ENCODE peak calls at places on chromosomes 3 and 15, in four cellular contexts. G, I, O and P are unnamed samples.

GRCh38 chr3:108953210-108953609 is 469 bp downstream of the GUCA1C start:
- DNase-seq in G (no peak), I (no peak), O (no peak), P (no peak)

GRCh38 chr15:94239474-94239873 is 8.1 kb downstream of the MCTP2 start:
- DNase-seq in G (no peak), I (no peak), O (no peak), P (no peak)

GRCh38 chr15:101804941-101805340 is 1.6 kb downstream of the OR4F6 start:
- DNase-seq in G (no peak), I (no peak), O (no peak), P (no peak)

GRCh38 chr15:63086967-63087366 is 34.7 kb upstream of the LACTB start:
- DNase-seq in G (no peak), I (no peak), O (no peak), P (no peak)

GRCh38 chr3:193134895-193135294 is 106.1 kb upstream of the PLAAT1 start:
- DNase-seq in G (no peak), I (no peak), O (no peak), P (no peak)

GRCh38 chr15:100703032-100703578 is 100.7 kb downstream of the ASB7 start:
- DNase-seq in G (peak; percentile 72), I (no peak), O (no peak), P (peak; percentile 75)

GRCh38 chr3:128358156-128358895 is 108.4 kb downstream of the DNAJB8 start:
- DNase-seq in G (no peak), I (no peak), O (no peak), P (no peak)

GRCh38 chr15:71596672-71597071 is 213.7 kb upstream of the NR2E3 start:
- DNase-seq in G (no peak), I (no peak), O (no peak), P (no peak)

GRCh38 chr15:40093224-40093842 is 15.3 kb downstream of the BMF start:
- DNase-seq in G (no peak), I (no peak), O (no peak), P (no peak)

GRCh38 chr15:70356919-70357318 is 259.2 kb upstream of the TLE3 start:
- DNase-seq in G (no peak), I (no peak), O (no peak), P (no peak)

GRCh38 chr3:132781922-132782321 is 59.7 kb upstream of the NPHP3 start:
- DNase-seq in G (no peak), I (no peak), O (no peak), P (no peak)

GRCh38 chr3:3689601-3690375 is 109.4 kb upstream of the LRRN1 start:
- DNase-seq in G (no peak), I (no peak), O (no peak), P (no peak)

GRCh38 chr3:128082545-128082944 is 30.3 kb downstream of the SEC61A1 start:
- DNase-seq in G (no peak), I (no peak), O (no peak), P (no peak)

GRCh38 chr15:31047437-31047836 is 54.1 kb downstream of the TRPM1 start:
- DNase-seq in G (no peak), I (no peak), O (no peak), P (no peak)

GRCh38 chr15:67104453-67104852 is 39.1 kb downstream of the SMAD3 start:
- DNase-seq in G (no peak), I (no peak), O (peak; percentile 40), P (no peak)

GRCh38 chr3:73401616-73402265 is 223.0 kb downstream of the PDZRN3 start:
- DNase-seq in G (no peak), I (no peak), O (no peak), P (no peak)

GRCh38 chr3:14461748-14462324 is 59.4 kb downstream of the SLC6A6 start:
- DNase-seq in G (peak; percentile 61), I (no peak), O (peak; percentile 86), P (peak; percentile 80)

GRCh38 chr15:95799286-95800187 is 531.0 kb upstream of the NR2F2 start:
- DNase-seq in G (no peak), I (no peak), O (no peak), P (no peak)

GRCh38 chr3:70000563-70001081 is 1.1 kb downstream of the SAMMSON start:
- DNase-seq in G (no peak), I (no peak), O (no peak), P (no peak)

GRCh38 chr15:31495281-31495680 is 168.6 kb downstream of the KLF13 start:
- DNase-seq in G (no peak), I (no peak), O (peak; percentile 22), P (no peak)

GRCh38 chr3:124351430-124352142 is 359.7 kb upstream of the ROPN1 start:
- DNase-seq in G (peak; percentile 66), I (peak; percentile 34), O (no peak), P (peak; percentile 54)
- TF ChIP-seq CTCF in G (no peak), I (no peak), O (no peak), P (peak; percentile 35)

DNA sequence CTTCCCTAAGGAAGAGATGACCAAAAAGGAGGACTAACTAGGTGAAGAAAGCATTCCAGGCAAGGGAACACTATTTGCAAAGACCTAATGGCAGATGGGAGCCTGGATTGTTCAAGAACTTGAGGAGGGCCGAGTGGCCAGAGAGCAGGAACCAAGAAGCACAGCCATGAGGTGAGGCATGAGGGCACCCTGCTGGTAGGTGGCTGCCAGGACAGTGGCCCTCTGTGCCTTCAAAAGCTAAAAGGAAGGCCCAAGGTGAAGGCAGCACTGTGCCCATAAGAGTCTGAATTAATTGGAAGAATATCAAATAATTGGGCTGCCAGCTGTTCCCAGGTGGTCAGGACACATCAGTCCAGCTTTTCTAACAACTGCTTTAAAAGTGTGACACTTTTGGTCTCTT is 27.9 kb upstream of the CTDSPL start:
- DNase-seq in G (no peak), I (no peak), O (no peak), P (no peak)
- TF ChIP-seq CTCF in G (no peak), I (no peak), O (no peak), P (no peak)

GRCh38 chr3:194197396-194197960 is 61.5 kb downstream of the HES1 start:
- DNase-seq in G (no peak), I (no peak), O (no peak), P (no peak)
- TF ChIP-seq CTCF in G (no peak), I (no peak), O (no peak), P (no peak)

GRCh38 chr3:10939556-10939955 is 53.0 kb upstream of the SLC6A1 start:
- DNase-seq in G (no peak), I (no peak), O (peak; percentile 49), P (no peak)

GRCh38 chr3:10942806-10943205 is 49.7 kb upstream of the SLC6A1 start:
- DNase-seq in G (no peak), I (no peak), O (peak; percentile 39), P (no peak)

GRCh38 chr3:10940106-10940505 is 52.4 kb upstream of the SLC6A1 start:
- DNase-seq in G (no peak), I (no peak), O (peak; percentile 38), P (no peak)

GRCh38 chr3:10944866-10945265 is 47.7 kb upstream of the SLC6A1 start:
- DNase-seq in G (no peak), I (no peak), O (peak; percentile 32), P (no peak)

GRCh38 chr3:10941972-10942371 is 50.6 kb upstream of the SLC6A1 start:
- DNase-seq in G (no peak), I (no peak), O (peak; percentile 60), P (no peak)
- TF ChIP-seq CTCF in G (peak; percentile 55), I (peak; percentile 14), O (no peak), P (peak; percentile 27)

GRCh38 chr15:80090879-80091503 is 31.5 kb downstream of the ZFAND6 start:
- DNase-seq in G (no peak), I (no peak), O (no peak), P (no peak)
- TF ChIP-seq CTCF in G (peak; percentile 12), I (no peak), O (no peak), P (no peak)

DNA sequence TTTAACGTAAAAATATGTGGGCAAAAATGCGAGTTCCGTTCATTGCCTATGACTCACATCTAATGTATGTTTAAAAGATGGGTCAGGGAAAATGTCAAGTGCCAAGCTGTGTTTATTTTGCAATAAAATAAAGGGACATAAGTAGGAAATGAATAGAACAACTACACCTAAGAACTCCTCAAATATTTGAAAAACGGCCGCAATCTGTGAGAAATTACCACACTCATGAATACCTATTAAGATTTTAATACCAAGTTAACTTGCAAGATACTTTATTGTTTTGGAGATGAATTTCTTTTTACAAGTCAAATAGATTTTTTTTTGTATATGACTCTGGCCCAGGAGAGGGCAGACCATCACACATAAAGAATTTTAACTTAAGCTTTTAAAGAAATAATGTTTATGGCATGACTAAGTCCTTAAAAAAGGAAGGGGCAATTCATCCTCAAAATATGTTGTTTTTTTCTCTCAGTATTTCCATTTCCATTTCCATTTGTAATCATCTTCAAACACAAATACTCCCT is 152.7 kb downstream of the SUCNR1 start:
- DNase-seq in G (no peak), I (no peak), O (no peak), P (no peak)
- TF ChIP-seq CTCF in G (no peak), I (no peak), O (no peak), P (no peak)

DNA sequence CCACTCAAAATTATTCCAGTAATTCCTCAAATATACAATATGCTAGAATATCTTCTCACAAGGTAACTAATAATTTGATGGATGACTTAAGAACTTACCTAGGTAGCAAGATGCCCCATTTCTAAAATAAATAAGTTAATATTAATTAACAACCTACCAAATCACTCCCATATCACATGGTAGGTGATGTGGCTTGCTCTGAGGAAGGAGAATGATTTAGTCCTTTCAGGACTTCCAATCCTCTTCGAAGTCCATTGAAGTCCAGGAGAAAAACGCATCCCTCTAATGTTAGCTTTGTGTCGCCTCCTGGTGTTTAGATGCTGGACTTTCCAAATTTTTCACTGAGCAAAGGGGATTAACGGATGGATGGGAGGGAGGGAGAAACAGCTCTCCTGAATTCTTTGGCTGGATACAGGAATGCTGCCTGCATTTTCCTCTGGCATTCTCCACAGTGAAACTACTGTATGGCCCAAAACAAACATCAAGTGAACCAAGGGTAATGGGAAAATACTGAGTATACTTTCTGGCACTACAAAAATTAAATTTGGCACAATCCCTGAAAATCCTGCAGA is 58.6 kb downstream of the PRICKLE2 start:
- DNase-seq in G (no peak), I (no peak), O (no peak), P (no peak)
- TF ChIP-seq CTCF in G (no peak), I (no peak), O (no peak), P (no peak)

GRCh38 chr15:82935382-82935781 is 17.1 kb downstream of the HOMER2 start:
- DNase-seq in G (no peak), I (no peak), O (no peak), P (no peak)

GRCh38 chr15:82934100-82934880 is 18.2 kb downstream of the HOMER2 start:
- DNase-seq in G (no peak), I (peak; percentile 65), O (peak; percentile 74), P (no peak)

GRCh38 chr15:82937659-82938058 is 14.9 kb downstream of the HOMER2 start:
- DNase-seq in G (no peak), I (no peak), O (peak; percentile 40), P (no peak)

GRCh38 chr15:82933576-82933975 is 18.9 kb downstream of the HOMER2 start:
- DNase-seq in G (no peak), I (no peak), O (peak; percentile 64), P (no peak)

DNA sequence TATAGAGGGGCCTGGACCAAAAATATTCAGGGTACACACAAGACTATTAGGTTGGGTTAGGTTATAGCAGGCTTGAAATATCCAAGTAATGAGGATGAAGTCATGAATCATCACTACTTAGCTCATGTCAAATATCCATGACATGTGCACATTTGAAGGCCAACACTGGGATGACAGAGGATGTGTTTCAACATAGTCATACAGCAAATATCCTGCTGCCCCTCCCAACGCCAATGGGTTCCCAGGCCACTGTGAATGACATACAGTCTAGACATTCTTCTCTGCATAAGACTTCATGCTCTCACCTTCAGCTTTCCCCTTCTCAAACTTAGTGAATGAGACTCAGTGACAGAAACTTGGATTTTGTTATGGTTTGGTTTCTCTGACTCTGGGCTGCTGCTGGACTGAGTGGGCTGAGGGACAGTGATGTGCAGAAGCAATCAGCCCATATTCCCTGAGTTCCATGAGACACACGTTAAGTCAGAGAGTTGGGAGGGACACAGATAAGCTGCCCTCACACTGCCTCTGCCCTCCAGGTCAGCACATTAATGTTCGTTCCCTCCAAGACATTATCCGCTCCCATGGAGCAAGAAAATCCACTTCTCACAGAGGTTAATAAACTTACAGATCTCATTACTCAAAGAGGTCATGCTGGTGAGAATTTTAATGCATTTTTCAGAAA is 15.4 kb downstream of the HOMER2 start:
- DNase-seq in G (no peak), I (no peak), O (peak; percentile 18), P (no peak)
- TF ChIP-seq CTCF in G (no peak), I (no peak), O (no peak), P (no peak)